ENCODE peak calls at places on chromosome 1, in five cellular contexts. Y, M, T, P and B are unnamed samples.

GRCh38 chr1:68375919-68376318 is 73.8 kb downstream of the RPE65 start:
- DNase-seq in P (no peak), Y (no peak), M (no peak), T (no peak), B (no peak)

GRCh38 chr1:229855999-229856650 is 210.9 kb upstream of the GALNT2 start:
- DNase-seq in M (no peak), T (no peak), P (peak; percentile 49), Y (no peak), B (no peak)

GRCh38 chr1:220711086-220711809 is 21.1 kb downstream of the C1orf115 start:
- DNase-seq in P (no peak), M (no peak), Y (no peak), T (no peak), B (no peak)

GRCh38 chr1:112581530-112582192 is 37.3 kb downstream of the ST7L start:
- DNase-seq in T (no peak), Y (no peak), M (no peak), P (no peak), B (no peak)

GRCh38 chr1:154423303-154423987 is 18.3 kb downstream of the IL6R start:
- DNase-seq in P (no peak), Y (peak; percentile 31), M (no peak), T (no peak), B (no peak)

GRCh38 chr1:58896211-58897183 is 112.7 kb upstream of the JUN start:
- DNase-seq in Y (peak; percentile 92), M (no peak), T (peak; percentile 79), P (peak; percentile 59), B (peak; percentile 73)

GRCh38 chr1:235872270-235872669 is 5.6 kb upstream of the LYST start:
- DNase-seq in Y (no peak), M (no peak), P (no peak), T (no peak), B (no peak)

GRCh38 chr1:233183226-233184020 is 112.1 kb downstream of the PCNX2 start:
- DNase-seq in P (no peak), Y (no peak), M (no peak), T (no peak), B (no peak)

GRCh38 chr1:153945795-153946621 is 510 bp downstream of the DENND4B start:
- DNase-seq in Y (peak; percentile 93), P (peak; percentile 86), T (peak; percentile 97), M (peak; percentile 72), B (peak; percentile 92)

GRCh38 chr1:41390171-41390570 is 28.9 kb downstream of the FOXO6 start:
- DNase-seq in P (no peak), T (no peak), Y (no peak), M (no peak), B (no peak)

GRCh38 chr1:119554188-119554587 is 47.2 kb downstream of the HSD3B1 start:
- DNase-seq in P (peak; percentile 75), T (no peak), M (no peak), Y (no peak), B (peak; percentile 35)

GRCh38 chr1:168321945-168322344 is 41.3 kb downstream of the TBX19 start:
- DNase-seq in Y (no peak), P (no peak), M (no peak), T (no peak), B (no peak)

GRCh38 chr1:8661185-8662110 is 156.0 kb downstream of the RERE start:
- DNase-seq in P (peak; percentile 53), Y (no peak), T (no peak), M (no peak), B (peak; percentile 59)

GRCh38 chr1:191579019-191579418 is 579.2 kb upstream of the RGS18 start:
- DNase-seq in P (no peak), Y (no peak), T (no peak), M (no peak), B (no peak)

GRCh38 chr1:24126023-24126671 is 14.2 kb upstream of the MYOM3 start:
- DNase-seq in P (no peak), Y (peak; percentile 77), M (no peak), T (peak; percentile 46), B (no peak)

GRCh38 chr1:227215863-227216510 is 102.3 kb downstream of the CDC42BPA start:
- DNase-seq in P (no peak), Y (no peak), M (no peak), T (no peak), B (no peak)

DNA sequence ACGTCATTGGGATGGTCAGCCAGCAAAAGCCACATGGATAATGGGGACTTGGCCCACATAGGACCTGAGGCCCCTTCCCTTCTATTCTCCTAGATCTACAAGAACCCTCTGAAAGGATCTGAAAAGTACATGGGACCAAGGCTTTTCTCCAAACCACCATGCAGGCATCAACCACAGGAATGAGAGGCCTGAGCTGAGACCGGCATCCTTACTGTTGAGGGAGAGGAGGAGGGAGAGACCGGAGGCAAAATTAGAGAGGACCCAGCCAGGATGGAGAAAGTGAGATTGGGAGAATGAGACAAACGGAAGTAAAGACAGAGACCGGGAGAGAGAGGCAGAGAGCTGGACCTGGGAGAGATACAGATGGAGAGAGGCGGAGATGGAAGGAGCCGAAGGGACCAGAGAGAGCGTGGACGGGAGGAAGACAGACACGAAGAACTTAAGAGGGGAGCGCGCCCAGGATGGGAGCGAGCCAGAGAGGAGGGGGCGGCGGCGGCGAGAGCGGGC is 281.6 kb downstream of the RRAGC start:
- DNase-seq in M (no peak), T (no peak), Y (no peak), P (no peak), B (no peak)
- H3K4me3 ChIP-seq in M (no peak overlapping the region), T (peak overlapping the region; percentile 14), Y (no peak overlapping the region), P (no peak overlapping the region), B (peak overlapping the region; percentile 21)

GRCh38 chr1:203519896-203520295 is 25.9 kb downstream of the OPTC start:
- DNase-seq in P (no peak), M (no peak), Y (no peak), T (no peak), B (no peak)
- H3K4me3 ChIP-seq in P (no peak overlapping the region), M (no peak overlapping the region), Y (no peak overlapping the region), T (no peak overlapping the region), B (no peak overlapping the region)

DNA sequence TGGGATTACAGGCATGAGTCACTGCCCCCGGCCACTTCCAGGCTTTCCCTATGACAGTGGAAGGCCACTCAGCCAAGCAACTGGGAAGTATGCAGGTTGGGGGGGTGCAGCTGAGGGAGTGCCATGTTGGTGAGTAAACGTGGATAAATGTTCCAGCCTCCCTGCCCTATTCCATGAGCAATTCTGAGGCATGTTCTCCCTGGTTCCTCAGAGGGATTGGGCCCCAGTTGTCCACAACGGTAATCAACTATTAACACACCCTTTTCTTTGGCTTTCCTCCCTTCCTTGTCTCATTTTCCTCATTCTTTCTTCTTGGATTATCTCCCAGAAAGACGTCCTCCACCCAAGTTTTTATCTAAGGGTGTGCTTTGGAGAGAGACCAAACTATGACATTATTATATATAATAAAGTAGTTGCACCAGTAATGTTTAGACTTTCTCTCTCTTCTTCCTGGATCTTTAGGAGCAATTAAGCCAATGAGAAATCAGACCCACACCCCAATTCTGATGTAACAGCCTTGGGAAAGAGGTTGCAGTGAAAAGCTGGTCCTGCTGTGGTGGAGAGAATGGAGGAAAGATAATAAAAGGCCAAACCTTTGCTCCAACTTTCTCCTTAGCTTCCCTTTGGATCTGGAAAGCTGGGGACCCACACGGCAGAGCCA is 6.8 kb upstream of the SLAMF9 start:
- DNase-seq in T (no peak), Y (peak; percentile 75), M (no peak), P (no peak), B (peak; percentile 84)
- H3K4me3 ChIP-seq in T (no peak overlapping the region), Y (no peak overlapping the region), M (no peak overlapping the region), P (no peak overlapping the region), B (no peak overlapping the region)

GRCh38 chr1:116908266-116908665 is 1.4 kb upstream of the PTGFRN start:
- DNase-seq in P (no peak), T (no peak), Y (no peak), M (no peak), B (no peak)
- H3K4me3 ChIP-seq in P (no peak overlapping the region), T (no peak overlapping the region), Y (no peak overlapping the region), M (no peak overlapping the region), B (no peak overlapping the region)

DNA sequence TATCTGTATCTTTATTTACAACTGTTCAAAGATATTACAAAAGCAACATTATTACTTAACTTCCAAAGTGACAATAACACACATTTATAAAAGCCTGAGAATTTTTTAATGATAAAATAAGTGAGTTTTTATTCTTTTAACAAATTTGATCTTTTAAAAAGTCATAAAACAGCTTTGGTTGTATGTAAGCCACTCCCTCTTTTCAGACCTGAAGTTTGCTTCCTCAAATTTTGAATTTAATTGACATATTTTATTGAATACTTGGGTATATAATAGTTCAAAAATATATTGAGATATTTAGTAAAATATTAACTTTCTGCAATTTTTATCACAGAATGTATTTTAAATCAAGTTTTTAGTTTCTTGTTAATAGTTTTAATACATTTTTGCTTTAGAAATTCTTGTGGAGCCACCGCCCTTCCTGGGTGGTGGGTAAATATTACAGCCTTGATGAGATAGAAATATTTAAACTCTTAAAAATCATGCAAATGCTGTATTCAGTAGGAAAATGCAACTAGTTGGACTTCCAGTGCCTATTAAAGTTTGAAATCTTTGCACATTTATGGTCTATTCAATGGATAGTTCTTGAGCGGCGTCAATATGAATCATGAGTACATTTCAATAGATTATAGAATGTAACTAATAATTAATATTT is 868 bp downstream of the PTPRC start:
- DNase-seq in M (no peak), Y (no peak), P (no peak), T (no peak), B (no peak)
- H3K4me3 ChIP-seq in M (peak overlapping the region; percentile 73), Y (peak overlapping the region; percentile 38), P (peak overlapping the region; percentile 5), T (peak overlapping the region; percentile 47), B (no peak overlapping the region)

DNA sequence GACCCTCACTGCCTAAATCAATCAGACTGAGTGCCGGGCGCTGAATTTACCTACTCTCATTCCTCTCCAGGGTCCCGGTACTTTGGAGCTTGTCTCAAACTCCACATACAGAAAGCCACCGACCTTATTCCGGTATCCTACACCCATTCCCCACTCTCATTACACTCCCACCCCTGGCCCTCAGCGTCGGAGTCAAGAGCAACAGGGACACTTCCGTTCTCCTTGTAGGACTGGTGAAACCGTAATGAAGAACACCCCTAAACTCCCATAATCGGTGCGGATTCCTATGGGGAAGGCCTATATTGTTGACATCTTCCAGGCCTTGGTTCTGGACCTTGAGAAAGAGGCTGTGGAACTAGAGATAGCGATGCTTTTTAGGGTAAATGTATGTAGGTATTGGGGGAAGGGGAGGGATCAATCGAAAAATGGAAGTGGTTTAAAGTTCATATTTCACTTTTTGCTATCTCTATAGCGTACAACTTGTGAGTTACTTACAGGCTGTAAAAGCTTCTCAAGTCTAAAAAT is 862 bp downstream of the ZBED6 start:
- DNase-seq in Y (no peak), T (peak; percentile 66), M (peak; percentile 4), P (no peak), B (no peak)
- H3K4me3 ChIP-seq in Y (peak overlapping the region; percentile 85), T (peak overlapping the region; percentile 87), M (peak overlapping the region; percentile 91), P (peak overlapping the region; percentile 88), B (peak overlapping the region; percentile 97)

GRCh38 chr1:39159224-39160036 is 45.1 kb upstream of the MACF1 start:
- DNase-seq in T (no peak), P (no peak), Y (no peak), M (no peak), B (no peak)
- H3K4me3 ChIP-seq in T (peak overlapping the region; percentile 47), P (no peak overlapping the region), Y (peak overlapping the region; percentile 31), M (no peak overlapping the region), B (no peak overlapping the region)